ENCODE peak calls at places on chromosome 2, in nine cellular contexts. One of them, this sample, is unnamed.

GRCh38 chr2:236638707-236639106 is 69.1 kb downstream of the ACKR3 start:
- DNase-seq in B cell: no peak
- DNase-seq in lower lobe of right lung: no peak
- DNase-seq in nephron progenitor cell: no peak
- DNase-seq in RWPE2: no peak
- DNase-seq in colonic mucosa: no peak
- DNase-seq in mesothelial cell of epicardium: peak
- DNase-seq in A549: no peak
- DNase-seq in epithelial cell of esophagus: no peak
- DNase-seq in this sample: no peak

GRCh38 chr2:144152817-144153271 is 367.1 kb downstream of the ZEB2 start:
- DNase-seq in B cell: peak
- DNase-seq in lower lobe of right lung: no peak
- DNase-seq in nephron progenitor cell: no peak
- DNase-seq in RWPE2: no peak
- DNase-seq in colonic mucosa: no peak
- DNase-seq in mesothelial cell of epicardium: no peak
- DNase-seq in A549: no peak
- DNase-seq in epithelial cell of esophagus: no peak
- DNase-seq in this sample: no peak

GRCh38 chr2:219423656-219424378 is 5.6 kb downstream of the DES start:
- DNase-seq in B cell: no peak
- DNase-seq in lower lobe of right lung: no peak
- DNase-seq in nephron progenitor cell: no peak
- DNase-seq in RWPE2: no peak
- DNase-seq in colonic mucosa: no peak
- DNase-seq in mesothelial cell of epicardium: no peak
- DNase-seq in A549: no peak
- DNase-seq in epithelial cell of esophagus: no peak
- DNase-seq in this sample: no peak

GRCh38 chr2:47373747-47374146 is 29.2 kb upstream of the MSH2 start:
- DNase-seq in B cell: no peak
- DNase-seq in lower lobe of right lung: no peak
- DNase-seq in nephron progenitor cell: no peak
- DNase-seq in RWPE2: no peak
- DNase-seq in colonic mucosa: no peak
- DNase-seq in mesothelial cell of epicardium: peak
- DNase-seq in A549: peak
- DNase-seq in epithelial cell of esophagus: peak
- DNase-seq in this sample: no peak

GRCh38 chr2:152627010-152627957 is 90.0 kb downstream of the PRPF40A start:
- DNase-seq in B cell: peak
- DNase-seq in lower lobe of right lung: no peak
- DNase-seq in nephron progenitor cell: no peak
- DNase-seq in RWPE2: no peak
- DNase-seq in colonic mucosa: no peak
- DNase-seq in mesothelial cell of epicardium: no peak
- DNase-seq in A549: peak
- DNase-seq in epithelial cell of esophagus: peak
- DNase-seq in this sample: no peak

GRCh38 chr2:46336560-46336959 is 39.4 kb downstream of the EPAS1 start:
- DNase-seq in B cell: no peak
- DNase-seq in lower lobe of right lung: no peak
- DNase-seq in nephron progenitor cell: no peak
- DNase-seq in RWPE2: no peak
- DNase-seq in colonic mucosa: no peak
- DNase-seq in mesothelial cell of epicardium: no peak
- DNase-seq in A549: no peak
- DNase-seq in epithelial cell of esophagus: no peak
- DNase-seq in this sample: no peak

GRCh38 chr2:128564131-128564530 is 245.5 kb upstream of the HS6ST1 start:
- DNase-seq in B cell: no peak
- DNase-seq in lower lobe of right lung: no peak
- DNase-seq in nephron progenitor cell: no peak
- DNase-seq in RWPE2: no peak
- DNase-seq in colonic mucosa: no peak
- DNase-seq in mesothelial cell of epicardium: no peak
- DNase-seq in A549: no peak
- DNase-seq in epithelial cell of esophagus: no peak
- DNase-seq in this sample: no peak

GRCh38 chr2:10721344-10722251 is at the start of gene ATP6V1C2:
- DNase-seq in B cell: peak
- DNase-seq in lower lobe of right lung: peak
- DNase-seq in nephron progenitor cell: peak
- DNase-seq in RWPE2: no peak
- DNase-seq in colonic mucosa: peak
- DNase-seq in mesothelial cell of epicardium: peak
- DNase-seq in A549: peak
- DNase-seq in epithelial cell of esophagus: peak
- DNase-seq in this sample: peak

GRCh38 chr2:143807677-143808076 is 678.5 kb downstream of the ARHGAP15 start:
- DNase-seq in B cell: no peak
- DNase-seq in lower lobe of right lung: no peak
- DNase-seq in nephron progenitor cell: no peak
- DNase-seq in RWPE2: no peak
- DNase-seq in colonic mucosa: no peak
- DNase-seq in mesothelial cell of epicardium: no peak
- DNase-seq in A549: no peak
- DNase-seq in epithelial cell of esophagus: peak
- DNase-seq in this sample: no peak

GRCh38 chr2:170262343-170262742 is 84.4 kb downstream of the MYO3B start:
- DNase-seq in B cell: no peak
- DNase-seq in lower lobe of right lung: no peak
- DNase-seq in nephron progenitor cell: no peak
- DNase-seq in RWPE2: no peak
- DNase-seq in colonic mucosa: no peak
- DNase-seq in mesothelial cell of epicardium: no peak
- DNase-seq in A549: no peak
- DNase-seq in epithelial cell of esophagus: no peak
- DNase-seq in this sample: no peak

GRCh38 chr2:232444409-232445148 is 11.4 kb upstream of the ALPI start:
- DNase-seq in B cell: peak
- DNase-seq in lower lobe of right lung: peak
- DNase-seq in nephron progenitor cell: peak
- DNase-seq in RWPE2: no peak
- DNase-seq in colonic mucosa: peak
- DNase-seq in mesothelial cell of epicardium: no peak
- DNase-seq in A549: peak
- DNase-seq in epithelial cell of esophagus: peak
- DNase-seq in this sample: no peak

GRCh38 chr2:6846540-6846939 is 19.2 kb downstream of the CMPK2 start:
- DNase-seq in B cell: no peak
- DNase-seq in lower lobe of right lung: no peak
- DNase-seq in nephron progenitor cell: no peak
- DNase-seq in RWPE2: no peak
- DNase-seq in colonic mucosa: no peak
- DNase-seq in mesothelial cell of epicardium: no peak
- DNase-seq in A549: no peak
- DNase-seq in epithelial cell of esophagus: no peak
- DNase-seq in this sample: no peak

GRCh38 chr2:6845312-6845711 is 20.4 kb downstream of the CMPK2 start:
- DNase-seq in B cell: peak
- DNase-seq in lower lobe of right lung: no peak
- DNase-seq in nephron progenitor cell: no peak
- DNase-seq in RWPE2: no peak
- DNase-seq in colonic mucosa: no peak
- DNase-seq in mesothelial cell of epicardium: no peak
- DNase-seq in A549: no peak
- DNase-seq in epithelial cell of esophagus: peak
- DNase-seq in this sample: no peak

GRCh38 chr2:6846967-6847695 is 18.6 kb downstream of the CMPK2 start:
- DNase-seq in B cell: no peak
- DNase-seq in lower lobe of right lung: no peak
- DNase-seq in nephron progenitor cell: no peak
- DNase-seq in RWPE2: no peak
- DNase-seq in colonic mucosa: no peak
- DNase-seq in mesothelial cell of epicardium: no peak
- DNase-seq in A549: no peak
- DNase-seq in epithelial cell of esophagus: no peak
- DNase-seq in this sample: no peak

GRCh38 chr2:6841537-6842287 is 24.0 kb downstream of the CMPK2 start:
- DNase-seq in B cell: no peak
- DNase-seq in lower lobe of right lung: no peak
- DNase-seq in nephron progenitor cell: no peak
- DNase-seq in RWPE2: no peak
- DNase-seq in colonic mucosa: no peak
- DNase-seq in mesothelial cell of epicardium: no peak
- DNase-seq in A549: no peak
- DNase-seq in epithelial cell of esophagus: peak
- DNase-seq in this sample: no peak

DNA sequence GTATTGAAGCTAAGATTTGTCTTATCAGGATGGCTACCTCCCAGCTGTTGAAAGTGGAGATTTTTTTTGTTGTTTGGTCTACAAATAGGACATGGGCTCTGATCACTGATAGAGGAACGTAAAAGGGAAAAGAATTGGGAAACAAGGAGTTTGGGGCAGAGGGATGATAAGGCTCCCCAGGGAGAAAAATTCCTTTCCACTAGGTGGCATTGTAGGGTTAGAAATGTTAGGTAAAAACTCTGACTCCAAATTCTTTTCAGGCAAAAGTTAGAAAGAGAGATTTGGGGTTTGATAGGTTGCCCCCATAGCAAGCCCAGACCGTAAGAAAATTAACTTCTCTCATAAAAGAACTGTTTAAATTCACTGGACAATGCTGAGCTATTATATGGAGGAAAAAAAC is 19.8 kb downstream of the CMPK2 start:
- DNase-seq in B cell: no peak
- DNase-seq in lower lobe of right lung: no peak
- DNase-seq in nephron progenitor cell: no peak
- DNase-seq in RWPE2: no peak
- DNase-seq in colonic mucosa: no peak
- DNase-seq in mesothelial cell of epicardium: no peak
- DNase-seq in A549: no peak
- DNase-seq in epithelial cell of esophagus: no peak
- DNase-seq in this sample: no peak
- TF ChIP-seq CTCF in B cell: no peak
- TF ChIP-seq CTCF in lower lobe of right lung: no peak
- TF ChIP-seq CTCF in nephron progenitor cell: no peak
- TF ChIP-seq CTCF in RWPE2: no peak
- TF ChIP-seq CTCF in colonic mucosa: no peak
- TF ChIP-seq CTCF in mesothelial cell of epicardium: no peak
- TF ChIP-seq CTCF in A549: peak
- TF ChIP-seq CTCF in epithelial cell of esophagus: no peak
- TF ChIP-seq CTCF in this sample: no peak

DNA sequence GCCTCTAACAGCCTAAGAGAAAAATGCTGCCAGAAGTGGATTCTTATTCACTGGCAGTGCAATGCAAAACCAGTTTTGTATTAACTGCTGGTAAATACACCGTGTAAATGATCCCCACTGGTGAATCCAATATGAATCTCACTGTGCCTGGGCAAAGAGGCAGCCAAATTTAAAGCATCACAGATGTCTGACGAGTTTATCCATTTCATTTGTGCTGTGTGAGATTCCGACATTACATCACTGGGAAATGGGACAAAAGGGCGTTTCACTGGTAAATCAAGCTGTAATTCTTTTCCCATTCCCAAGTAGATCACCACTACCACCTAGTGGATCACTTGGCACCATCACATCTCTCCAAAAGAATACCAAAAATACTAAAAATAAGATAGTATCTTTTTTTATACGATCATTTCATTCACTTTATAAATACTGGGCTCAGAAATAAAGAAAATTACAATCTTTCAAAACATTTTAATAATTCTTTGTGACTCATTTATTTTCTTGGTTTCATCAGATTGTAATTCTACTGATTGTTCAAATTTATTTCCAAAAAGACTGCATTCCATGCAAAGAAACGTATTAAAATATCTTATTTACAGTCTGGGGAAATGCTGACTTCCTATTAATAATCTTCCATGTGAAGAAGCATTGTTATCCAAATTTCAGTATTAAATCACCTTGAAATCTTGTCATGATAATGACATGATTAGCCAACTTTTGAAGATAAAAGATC is 125.6 kb downstream of the GRB14 start:
- DNase-seq in B cell: no peak
- DNase-seq in lower lobe of right lung: no peak
- DNase-seq in nephron progenitor cell: no peak
- DNase-seq in RWPE2: no peak
- DNase-seq in colonic mucosa: no peak
- DNase-seq in mesothelial cell of epicardium: no peak
- DNase-seq in A549: peak
- DNase-seq in epithelial cell of esophagus: peak
- DNase-seq in this sample: no peak
- TF ChIP-seq CTCF in B cell: no peak
- TF ChIP-seq CTCF in lower lobe of right lung: peak
- TF ChIP-seq CTCF in nephron progenitor cell: peak
- TF ChIP-seq CTCF in RWPE2: peak
- TF ChIP-seq CTCF in colonic mucosa: no peak
- TF ChIP-seq CTCF in mesothelial cell of epicardium: peak
- TF ChIP-seq CTCF in A549: peak
- TF ChIP-seq CTCF in epithelial cell of esophagus: peak
- TF ChIP-seq CTCF in this sample: peak

GRCh38 chr2:190843874-190844699 is 36.5 kb upstream of the GLS start:
- DNase-seq in B cell: no peak
- DNase-seq in lower lobe of right lung: no peak
- DNase-seq in nephron progenitor cell: no peak
- DNase-seq in RWPE2: no peak
- DNase-seq in colonic mucosa: no peak
- DNase-seq in mesothelial cell of epicardium: no peak
- DNase-seq in A549: peak
- DNase-seq in epithelial cell of esophagus: peak
- DNase-seq in this sample: no peak
- TF ChIP-seq CTCF in B cell: no peak
- TF ChIP-seq CTCF in lower lobe of right lung: no peak
- TF ChIP-seq CTCF in nephron progenitor cell: no peak
- TF ChIP-seq CTCF in RWPE2: no peak
- TF ChIP-seq CTCF in colonic mucosa: no peak
- TF ChIP-seq CTCF in mesothelial cell of epicardium: no peak
- TF ChIP-seq CTCF in A549: no peak
- TF ChIP-seq CTCF in epithelial cell of esophagus: no peak
- TF ChIP-seq CTCF in this sample: no peak

DNA sequence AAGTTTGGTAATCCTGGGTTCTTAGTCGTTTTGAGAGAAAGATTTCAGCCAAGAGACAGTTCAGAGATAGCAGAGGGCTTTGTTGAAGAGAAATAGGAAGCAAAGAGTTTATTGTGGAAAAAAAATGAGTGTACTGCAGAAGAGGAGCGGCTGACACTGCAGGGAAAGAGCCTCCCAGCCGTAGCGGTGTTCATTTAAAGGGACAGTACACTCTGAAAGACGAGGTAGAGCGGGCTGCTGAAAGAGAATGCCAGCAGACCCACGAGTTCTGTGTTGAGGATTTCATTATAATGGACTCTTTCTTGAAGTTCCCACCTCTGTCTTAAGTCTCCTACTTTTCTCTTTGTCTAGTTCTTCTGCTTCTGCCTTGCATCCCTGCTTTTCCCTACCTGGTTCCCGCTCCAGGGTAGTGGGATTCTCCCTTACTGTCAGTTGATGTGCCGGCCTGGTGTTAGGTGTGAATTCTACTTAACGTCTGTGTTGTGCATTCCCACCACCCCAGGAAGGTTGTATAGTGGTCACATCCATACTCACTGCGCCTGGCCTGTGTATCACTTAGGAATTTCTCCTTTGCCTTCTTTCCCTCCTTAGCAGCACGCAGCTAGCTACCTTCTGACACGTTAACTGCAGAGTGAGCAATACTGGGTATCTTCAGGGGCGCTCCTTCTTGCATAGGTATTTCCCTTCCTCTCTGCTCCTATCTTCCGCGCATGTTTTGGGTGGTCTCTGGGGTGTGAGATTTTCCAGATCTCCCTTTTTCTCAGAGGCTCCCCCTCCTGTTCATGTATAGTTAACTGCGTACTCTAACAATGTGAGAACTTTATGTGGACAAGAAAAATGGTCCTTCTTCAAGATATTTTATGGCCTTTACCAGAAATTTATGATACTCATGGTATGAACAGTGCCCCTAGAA is 164.5 kb downstream of the PTH2R start:
- DNase-seq in B cell: no peak
- DNase-seq in lower lobe of right lung: no peak
- DNase-seq in nephron progenitor cell: no peak
- DNase-seq in RWPE2: no peak
- DNase-seq in colonic mucosa: no peak
- DNase-seq in mesothelial cell of epicardium: no peak
- DNase-seq in A549: peak
- DNase-seq in epithelial cell of esophagus: no peak
- DNase-seq in this sample: no peak
- TF ChIP-seq CTCF in B cell: no peak
- TF ChIP-seq CTCF in lower lobe of right lung: no peak
- TF ChIP-seq CTCF in nephron progenitor cell: no peak
- TF ChIP-seq CTCF in RWPE2: peak
- TF ChIP-seq CTCF in colonic mucosa: no peak
- TF ChIP-seq CTCF in mesothelial cell of epicardium: no peak
- TF ChIP-seq CTCF in A549: no peak
- TF ChIP-seq CTCF in epithelial cell of esophagus: no peak
- TF ChIP-seq CTCF in this sample: peak

This sample was measured in D721Med.